ENCODE peak calls at places on chromosomes 16 and 17, in four cellular contexts. One of them, this sample, is unnamed.

GRCh38 chr17:44548714-44549230 is 8.5 kb upstream of the FZD2 start:
- DNase-seq in GM23338: no peak
- DNase-seq in neural crest cell: no peak
- DNase-seq in dorsolateral prefrontal cortex: no peak
- DNase-seq in this sample: no peak

GRCh38 chr16:86609115-86609514 is 30.8 kb downstream of the FOXL1 start:
- DNase-seq in dorsolateral prefrontal cortex: no peak
- DNase-seq in neural crest cell: no peak
- DNase-seq in GM23338: no peak
- DNase-seq in this sample: peak; percentile 96

GRCh38 chr17:57528084-57528451 is 217.0 kb downstream of the CCDC182 start:
- DNase-seq in dorsolateral prefrontal cortex: no peak
- DNase-seq in neural crest cell: no peak
- DNase-seq in GM23338: peak; percentile 32
- DNase-seq in this sample: no peak

GRCh38 chr16:87703071-87703470 is 62.7 kb downstream of the KLHDC4 start:
- DNase-seq in GM23338: no peak
- DNase-seq in dorsolateral prefrontal cortex: no peak
- DNase-seq in neural crest cell: no peak
- DNase-seq in this sample: no peak

GRCh38 chr17:69592692-69593350 is 178.3 kb downstream of the MAP2K6 start:
- DNase-seq in neural crest cell: no peak
- DNase-seq in dorsolateral prefrontal cortex: no peak
- DNase-seq in GM23338: no peak
- DNase-seq in this sample: peak; percentile 89

GRCh38 chr16:88453621-88454314 is 688 bp downstream of the ZFPM1 start:
- DNase-seq in GM23338: peak; percentile 38
- DNase-seq in dorsolateral prefrontal cortex: no peak
- DNase-seq in neural crest cell: no peak
- DNase-seq in this sample: no peak

GRCh38 chr17:61384384-61385090 is 15.1 kb upstream of the TBX2 start:
- DNase-seq in neural crest cell: no peak
- DNase-seq in GM23338: no peak
- DNase-seq in dorsolateral prefrontal cortex: no peak
- DNase-seq in this sample: no peak

GRCh38 chr17:60656499-60656898 is 21.2 kb upstream of the BCAS3 start:
- DNase-seq in GM23338: no peak
- DNase-seq in neural crest cell: no peak
- DNase-seq in dorsolateral prefrontal cortex: no peak
- DNase-seq in this sample: no peak

GRCh38 chr17:19728114-19728495 is 11.7 kb upstream of the SLC47A2 start:
- DNase-seq in GM23338: no peak
- DNase-seq in neural crest cell: no peak
- DNase-seq in dorsolateral prefrontal cortex: peak; percentile 86
- DNase-seq in this sample: peak; percentile 53

GRCh38 chr16:72099377-72099818 is 5.8 kb downstream of the DHX38 start:
- DNase-seq in neural crest cell: peak; percentile 50
- DNase-seq in GM23338: peak; percentile 82
- DNase-seq in dorsolateral prefrontal cortex: no peak
- DNase-seq in this sample: peak; percentile 37

GRCh38 chr17:27778193-27778592 is 22.1 kb downstream of the NOS2 start:
- DNase-seq in dorsolateral prefrontal cortex: no peak
- DNase-seq in neural crest cell: no peak
- DNase-seq in GM23338: no peak
- DNase-seq in this sample: peak; percentile 24

GRCh38 chr17:76239538-76240274 is 587 bp downstream of the RNF157 start:
- DNase-seq in GM23338: peak; percentile 45
- DNase-seq in neural crest cell: no peak
- DNase-seq in dorsolateral prefrontal cortex: no peak
- DNase-seq in this sample: no peak

GRCh38 chr17:72101526-72101925 is 19.3 kb upstream of the SOX9 start:
- DNase-seq in GM23338: no peak
- DNase-seq in neural crest cell: no peak
- DNase-seq in dorsolateral prefrontal cortex: no peak
- DNase-seq in this sample: no peak

GRCh38 chr17:27038676-27039075 is 255.2 kb upstream of the WSB1 start:
- DNase-seq in dorsolateral prefrontal cortex: no peak
- DNase-seq in neural crest cell: no peak
- DNase-seq in GM23338: peak; percentile 1
- DNase-seq in this sample: no peak

GRCh38 chr16:11677451-11677951 is 9.2 kb downstream of the SNN start:
- DNase-seq in dorsolateral prefrontal cortex: peak; percentile 12
- DNase-seq in GM23338: no peak
- DNase-seq in neural crest cell: no peak
- DNase-seq in this sample: peak; percentile 38

GRCh38 chr16:1181715-1182671 is 29.1 kb downstream of the CACNA1H start:
- DNase-seq in dorsolateral prefrontal cortex: no peak
- DNase-seq in neural crest cell: no peak
- DNase-seq in GM23338: no peak
- DNase-seq in this sample: peak; percentile 50

GRCh38 chr17:65595071-65595655 is 33.7 kb upstream of the AXIN2 start:
- DNase-seq in dorsolateral prefrontal cortex: no peak
- DNase-seq in neural crest cell: no peak
- DNase-seq in GM23338: no peak
- DNase-seq in this sample: peak; percentile 21

GRCh38 chr17:71741836-71742235 is 379.0 kb upstream of the SOX9 start:
- DNase-seq in GM23338: no peak
- DNase-seq in dorsolateral prefrontal cortex: no peak
- DNase-seq in neural crest cell: no peak
- DNase-seq in this sample: no peak

GRCh38 chr16:54242199-54242598 is 44.4 kb downstream of the IRX3 start:
- DNase-seq in GM23338: peak; percentile 76
- DNase-seq in dorsolateral prefrontal cortex: peak; percentile 44
- DNase-seq in neural crest cell: no peak
- DNase-seq in this sample: no peak

GRCh38 chr16:25135239-25135878 is 23.8 kb downstream of the LCMT1 start:
- DNase-seq in GM23338: no peak
- DNase-seq in dorsolateral prefrontal cortex: no peak
- DNase-seq in neural crest cell: no peak
- DNase-seq in this sample: peak; percentile 83

GRCh38 chr17:50173335-50173941 is 7.6 kb downstream of the SGCA start:
- DNase-seq in neural crest cell: no peak
- DNase-seq in dorsolateral prefrontal cortex: no peak
- DNase-seq in GM23338: peak; percentile 34
- DNase-seq in this sample: peak; percentile 86

GRCh38 chr16:50553182-50553710 is 5.0 kb downstream of the NKD1 start:
- DNase-seq in GM23338: no peak
- DNase-seq in neural crest cell: no peak
- DNase-seq in dorsolateral prefrontal cortex: no peak
- DNase-seq in this sample: no peak

GRCh38 chr17:80322864-80323263 is 62.2 kb downstream of the RNF213 start:
- DNase-seq in GM23338: no peak
- DNase-seq in neural crest cell: no peak
- DNase-seq in dorsolateral prefrontal cortex: no peak
- DNase-seq in this sample: no peak

GRCh38 chr16:23597003-23597756 is 1.1 kb upstream of the NDUFAB1 start:
- DNase-seq in neural crest cell: peak; percentile 6
- DNase-seq in dorsolateral prefrontal cortex: no peak
- DNase-seq in GM23338: peak; percentile 77
- DNase-seq in this sample: peak; percentile 19

GRCh38 chr16:56936950-56937349 is 5.0 kb downstream of the HERPUD1 start:
- DNase-seq in neural crest cell: no peak
- DNase-seq in dorsolateral prefrontal cortex: no peak
- DNase-seq in GM23338: no peak
- DNase-seq in this sample: no peak

GRCh38 chr16:48091077-48091476 is 64.7 kb downstream of the ABCC12 start:
- DNase-seq in dorsolateral prefrontal cortex: no peak
- DNase-seq in neural crest cell: no peak
- DNase-seq in GM23338: peak; percentile 33
- DNase-seq in this sample: no peak

GRCh38 chr16:85327731-85328664 is 215.7 kb upstream of the CIBAR2 start:
- DNase-seq in GM23338: peak; percentile 99
- DNase-seq in neural crest cell: peak; percentile 76
- DNase-seq in dorsolateral prefrontal cortex: no peak
- DNase-seq in this sample: no peak

GRCh38 chr16:2033057-2033911 is 6.6 kb downstream of the NHERF2 start:
- DNase-seq in neural crest cell: no peak
- DNase-seq in dorsolateral prefrontal cortex: peak; percentile 94
- DNase-seq in GM23338: no peak
- DNase-seq in this sample: peak; percentile 76

GRCh38 chr17:19770985-19771710 is 23.1 kb upstream of the ALDH3A1 start:
- DNase-seq in GM23338: no peak
- DNase-seq in neural crest cell: no peak
- DNase-seq in dorsolateral prefrontal cortex: no peak
- DNase-seq in this sample: no peak

GRCh38 chr17:28750178-28751047 is 6.6 kb downstream of the TRAF4 start:
- DNase-seq in neural crest cell: peak; percentile 94
- DNase-seq in GM23338: peak; percentile 98
- DNase-seq in dorsolateral prefrontal cortex: peak; percentile 93
- DNase-seq in this sample: peak; percentile 89

GRCh38 chr16:85173981-85174751 is 61.9 kb upstream of the CIBAR2 start:
- DNase-seq in neural crest cell: no peak
- DNase-seq in GM23338: peak; percentile 68
- DNase-seq in dorsolateral prefrontal cortex: no peak
- DNase-seq in this sample: peak; percentile 88

GRCh38 chr17:40952675-40953074 is 14.1 kb downstream of the KRT39 start:
- DNase-seq in dorsolateral prefrontal cortex: no peak
- DNase-seq in neural crest cell: no peak
- DNase-seq in GM23338: no peak
- DNase-seq in this sample: peak; percentile 85

GRCh38 chr17:71441098-71441497 is 679.7 kb upstream of the SOX9 start:
- DNase-seq in GM23338: no peak
- DNase-seq in neural crest cell: no peak
- DNase-seq in dorsolateral prefrontal cortex: no peak
- DNase-seq in this sample: peak; percentile 91

GRCh38 chr17:47983492-47984223 is 12.7 kb downstream of the CDK5RAP3 start:
- DNase-seq in neural crest cell: no peak
- DNase-seq in dorsolateral prefrontal cortex: peak; percentile 55
- DNase-seq in GM23338: no peak
- DNase-seq in this sample: no peak

GRCh38 chr17:74777884-74778490 is 1.8 kb upstream of the NAT9 start:
- DNase-seq in dorsolateral prefrontal cortex: no peak
- DNase-seq in GM23338: no peak
- DNase-seq in neural crest cell: no peak
- DNase-seq in this sample: no peak

GRCh38 chr17:62724398-62725146 is 83.5 kb downstream of the MARCHF10 start:
- DNase-seq in neural crest cell: no peak
- DNase-seq in GM23338: no peak
- DNase-seq in dorsolateral prefrontal cortex: peak; percentile 68
- DNase-seq in this sample: no peak
- TF ChIP-seq CTCF in neural crest cell: no peak
- TF ChIP-seq CTCF in GM23338: no peak
- TF ChIP-seq CTCF in dorsolateral prefrontal cortex: no peak
- TF ChIP-seq CTCF in this sample: no peak

GRCh38 chr16:3861808-3862451 is 18.6 kb downstream of the CREBBP start:
- DNase-seq in neural crest cell: no peak
- DNase-seq in dorsolateral prefrontal cortex: no peak
- DNase-seq in GM23338: no peak
- DNase-seq in this sample: no peak

GRCh38 chr16:3864562-3864961 is 16.0 kb downstream of the CREBBP start:
- DNase-seq in dorsolateral prefrontal cortex: no peak
- DNase-seq in GM23338: no peak
- DNase-seq in neural crest cell: no peak
- DNase-seq in this sample: no peak

GRCh38 chr16:3865241-3865640 is 15.3 kb downstream of the CREBBP start:
- DNase-seq in neural crest cell: no peak
- DNase-seq in dorsolateral prefrontal cortex: no peak
- DNase-seq in GM23338: no peak
- DNase-seq in this sample: no peak

GRCh38 chr16:3866703-3867431 is 13.6 kb downstream of the CREBBP start:
- DNase-seq in GM23338: no peak
- DNase-seq in neural crest cell: no peak
- DNase-seq in dorsolateral prefrontal cortex: no peak
- DNase-seq in this sample: no peak

GRCh38 chr16:3863587-3863986 is 16.9 kb downstream of the CREBBP start:
- DNase-seq in dorsolateral prefrontal cortex: no peak
- DNase-seq in GM23338: no peak
- DNase-seq in neural crest cell: no peak
- DNase-seq in this sample: no peak
- TF ChIP-seq CTCF in dorsolateral prefrontal cortex: no peak
- TF ChIP-seq CTCF in GM23338: no peak
- TF ChIP-seq CTCF in neural crest cell: no peak
- TF ChIP-seq CTCF in this sample: no peak

GRCh38 chr17:64236827-64237403 is 26.1 kb downstream of the TEX2 start:
- DNase-seq in neural crest cell: no peak
- DNase-seq in GM23338: peak; percentile 78
- DNase-seq in dorsolateral prefrontal cortex: no peak
- DNase-seq in this sample: no peak
- TF ChIP-seq CTCF in neural crest cell: peak; percentile 62
- TF ChIP-seq CTCF in GM23338: peak; percentile 43
- TF ChIP-seq CTCF in dorsolateral prefrontal cortex: no peak
- TF ChIP-seq CTCF in this sample: peak; percentile 63

GRCh38 chr16:65525743-65526142 is 403.9 kb upstream of the CDH11 start:
- DNase-seq in neural crest cell: no peak
- DNase-seq in GM23338: no peak
- DNase-seq in dorsolateral prefrontal cortex: no peak
- DNase-seq in this sample: no peak
- TF ChIP-seq CTCF in neural crest cell: no peak
- TF ChIP-seq CTCF in GM23338: peak; percentile 12
- TF ChIP-seq CTCF in dorsolateral prefrontal cortex: no peak
- TF ChIP-seq CTCF in this sample: peak; percentile 37

GRCh38 chr16:67429799-67430503 is 970 bp upstream of the HSD11B2 start:
- DNase-seq in neural crest cell: no peak
- DNase-seq in GM23338: no peak
- DNase-seq in dorsolateral prefrontal cortex: no peak
- DNase-seq in this sample: no peak

GRCh38 chr16:67431805-67432476 is 1.0 kb downstream of the HSD11B2 start:
- DNase-seq in GM23338: peak; percentile 65
- DNase-seq in neural crest cell: no peak
- DNase-seq in dorsolateral prefrontal cortex: no peak
- DNase-seq in this sample: no peak

GRCh38 chr16:67430504-67431076 is 331 bp upstream of the HSD11B2 start:
- DNase-seq in GM23338: peak; percentile 83
- DNase-seq in dorsolateral prefrontal cortex: peak; percentile 60
- DNase-seq in neural crest cell: no peak
- DNase-seq in this sample: no peak

GRCh38 chr16:67432491-67432890 is 1.6 kb downstream of the HSD11B2 start:
- DNase-seq in neural crest cell: no peak
- DNase-seq in dorsolateral prefrontal cortex: no peak
- DNase-seq in GM23338: no peak
- DNase-seq in this sample: no peak

GRCh38 chr16:67431077-67431804 is at the start of gene HSD11B2:
- DNase-seq in GM23338: peak; percentile 83
- DNase-seq in neural crest cell: peak; percentile 41
- DNase-seq in dorsolateral prefrontal cortex: peak; percentile 59
- DNase-seq in this sample: peak; percentile 41
- TF ChIP-seq CTCF in GM23338: no peak
- TF ChIP-seq CTCF in neural crest cell: no peak
- TF ChIP-seq CTCF in dorsolateral prefrontal cortex: no peak
- TF ChIP-seq CTCF in this sample: no peak

This sample was measured in HFFc6.